ENCODE peak calls at places on chromosome 1, in five cellular contexts. S, A, I, M and Z are unnamed samples.

GRCh38 chr1:82219841-82220240 is 419.1 kb downstream of the ADGRL2 start:
- DNase-seq in M (no peak), I (no peak), A (no peak), S (no peak), Z (no peak)

GRCh38 chr1:225842074-225842473 is 32.1 kb downstream of the EPHX1 start:
- DNase-seq in M (no peak), S (no peak), A (no peak), I (no peak), Z (no peak)

GRCh38 chr1:84505167-84506001 is 802 bp upstream of the SPATA1 start:
- DNase-seq in I (peak; percentile 83), A (peak; percentile 90), M (peak; percentile 59), S (peak; percentile 79), Z (no peak)

GRCh38 chr1:203291201-203292096 is 13.9 kb upstream of the BTG2 start:
- DNase-seq in I (peak; percentile 81), M (no peak), A (no peak), S (no peak), Z (no peak)

GRCh38 chr1:36207339-36207738 is 16.9 kb upstream of the THRAP3 start:
- DNase-seq in S (peak; percentile 85), A (peak; percentile 87), I (no peak), M (no peak), Z (peak; percentile 74)

GRCh38 chr1:151945725-151946365 is 36.5 kb upstream of the THEM4 start:
- DNase-seq in I (no peak), A (peak; percentile 99), S (peak; percentile 92), M (peak; percentile 82), Z (peak; percentile 87)

GRCh38 chr1:36114371-36114770 is 10.7 kb downstream of the COL8A2 start:
- DNase-seq in A (no peak), M (no peak), I (no peak), S (no peak), Z (no peak)

GRCh38 chr1:157994704-157995540 is 1.5 kb downstream of the KIRREL1 start:
- DNase-seq in I (no peak), S (peak; percentile 44), A (peak; percentile 77), M (no peak), Z (no peak)

GRCh38 chr1:203593723-203594122 is 32.9 kb upstream of the ATP2B4 start:
- DNase-seq in I (no peak), M (no peak), S (no peak), A (peak; percentile 61), Z (no peak)

GRCh38 chr1:181129771-181130606 is 41.5 kb downstream of the IER5 start:
- DNase-seq in A (no peak), M (no peak), I (no peak), S (no peak), Z (no peak)